ENCODE peak calls at places on chromosomes 1 and 21, in five cellular contexts. A, U, P, K and M are unnamed samples.

GRCh38 chr1:6601865-6602668 is 602 bp downstream of the KLHL21 start:
- DNase-seq in A (no peak), U (no peak), P (no peak), K (no peak), M (no peak)

GRCh38 chr1:1080951-1081310 is 6.8 kb upstream of the RNF223 start:
- DNase-seq in A (no peak), U (no peak), P (no peak), K (no peak), M (no peak)

GRCh38 chr1:37634554-37635308 is at the start of gene RSPO1:
- DNase-seq in A (peak), U (no peak), P (no peak), K (no peak), M (no peak)

GRCh38 chr1:155026588-155026987 is 7.0 kb downstream of the DCST2 start:
- DNase-seq in A (no peak), U (no peak), P (no peak), K (no peak), M (no peak)

GRCh38 chr1:63545780-63546179 is 22.5 kb downstream of the EFCAB7 start:
- DNase-seq in A (no peak), U (no peak), P (no peak), K (no peak), M (no peak)

GRCh38 chr1:37947364-37947763 is 511 bp upstream of the INPP5B start:
- DNase-seq in A (no peak), U (no peak), P (no peak), K (no peak), M (no peak)

GRCh38 chr1:14593279-14593678 is 5.2 kb upstream of the KAZN start:
- DNase-seq in A (no peak), U (no peak), P (no peak), K (no peak), M (no peak)

GRCh38 chr1:8629241-8630091 is 188.0 kb downstream of the RERE start:
- DNase-seq in A (no peak), U (no peak), P (peak), K (no peak), M (no peak)

GRCh38 chr1:38045431-38046332 is 911 bp downstream of the POU3F1 start:
- DNase-seq in A (no peak), U (no peak), P (no peak), K (no peak), M (no peak)

GRCh38 chr1:48943393-48943792 is 166.7 kb upstream of the BEND5 start:
- DNase-seq in A (no peak), U (no peak), P (no peak), K (no peak), M (no peak)

GRCh38 chr21:40902299-40902698 is 55.3 kb upstream of the DSCAM start:
- DNase-seq in A (no peak), U (no peak), P (no peak), K (no peak), M (no peak)

GRCh38 chr1:53572061-53572801 is 113.0 kb downstream of the DMRTB1 start:
- DNase-seq in A (peak), U (no peak), P (no peak), K (peak), M (peak)

GRCh38 chr1:232145768-232146167 is 484.2 kb downstream of the SIPA1L2 start:
- DNase-seq in A (no peak), U (no peak), P (no peak), K (no peak), M (no peak)

GRCh38 chr1:232146514-232146913 is 483.4 kb downstream of the SIPA1L2 start:
- DNase-seq in A (no peak), U (no peak), P (no peak), K (no peak), M (no peak)

GRCh38 chr1:232147215-232147614 is 482.7 kb downstream of the SIPA1L2 start:
- DNase-seq in A (no peak), U (no peak), P (no peak), K (no peak), M (no peak)

GRCh38 chr1:232150770-232151548 is 479.0 kb downstream of the SIPA1L2 start:
- DNase-seq in A (no peak), U (no peak), P (no peak), K (no peak), M (no peak)

GRCh38 chr1:232149302-232150201 is 480.4 kb downstream of the SIPA1L2 start:
- DNase-seq in A (peak), U (no peak), P (no peak), K (no peak), M (peak)
- TF ChIP-seq REST in A (peak), U (peak), P (no peak), K (no peak), M (peak)

GRCh38 chr1:66240491-66241484 is 293.2 kb upstream of the SGIP1 start:
- DNase-seq in A (no peak), U (no peak), P (no peak), K (no peak), M (no peak)

GRCh38 chr1:66242646-66243547 is 291.1 kb upstream of the SGIP1 start:
- DNase-seq in A (peak), U (peak), P (no peak), K (peak), M (peak)

GRCh38 chr1:66243548-66244130 is 290.3 kb upstream of the SGIP1 start:
- DNase-seq in A (no peak), U (no peak), P (no peak), K (no peak), M (no peak)

GRCh38 chr1:66237722-66238479 is 296.1 kb upstream of the SGIP1 start:
- DNase-seq in A (no peak), U (no peak), P (no peak), K (no peak), M (no peak)

DNA sequence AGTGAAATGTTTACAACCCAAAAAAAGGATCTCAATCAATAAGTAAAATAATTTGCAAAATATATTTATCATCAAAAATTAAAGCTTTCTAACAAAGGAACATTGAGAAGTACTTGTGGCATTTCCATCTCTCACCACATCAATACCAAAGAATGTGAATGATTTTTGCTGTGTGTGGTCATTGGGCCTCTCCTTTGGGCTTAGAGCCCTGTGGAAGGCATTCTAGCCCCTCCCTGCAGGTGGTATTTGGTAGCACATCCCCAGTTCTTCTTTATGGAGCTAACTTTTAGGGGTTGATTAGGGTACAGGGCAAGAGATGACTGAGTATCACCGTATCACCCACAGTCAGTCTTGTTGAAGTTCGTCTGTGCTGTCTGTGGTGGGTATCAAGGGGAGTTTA is 294.1 kb upstream of the SGIP1 start:
- DNase-seq in A (no peak), U (no peak), P (no peak), K (no peak), M (no peak)
- TF ChIP-seq CTCF in A (no peak), U (no peak), P (no peak), K (peak), M (peak)

GRCh38 chr1:116475850-116476218 is 95.0 kb downstream of the CD58 start:
- DNase-seq in A (no peak), U (no peak), P (no peak), K (no peak), M (no peak)

GRCh38 chr1:116476321-116476720 is 94.5 kb downstream of the CD58 start:
- DNase-seq in A (no peak), U (no peak), P (no peak), K (no peak), M (no peak)

GRCh38 chr1:116474921-116475849 is 95.6 kb downstream of the CD58 start:
- DNase-seq in A (no peak), U (no peak), P (no peak), K (no peak), M (no peak)

GRCh38 chr1:116471241-116471640 is 98.2 kb downstream of the ATP1A1 start:
- DNase-seq in A (no peak), U (no peak), P (no peak), K (no peak), M (no peak)

GRCh38 chr1:116472431-116472961 is 98.3 kb downstream of the CD58 start:
- DNase-seq in A (no peak), U (no peak), P (no peak), K (no peak), M (no peak)
- TF ChIP-seq REST in A (no peak), U (no peak), P (no peak), K (no peak), M (no peak)

GRCh38 chr1:117967472-117967871 is 37.9 kb downstream of the WDR3 start:
- DNase-seq in A (no peak), U (no peak), P (no peak), K (no peak), M (no peak)
- TF ChIP-seq CTCF in A (no peak), U (no peak), P (no peak), K (peak), M (peak)